ENCODE peak calls at places on chromosomes 13 and 19, in nine cellular contexts. G, M, V, J, A, W, E, Q and H are unnamed samples.

GRCh38 chr13:102724923-102725322 is 30.1 kb upstream of the METTL21C start:
- DNase-seq in G (no peak), M (peak), V (no peak), J (peak), A (no peak), W (no peak), E (no peak), Q (no peak), H (no peak)

GRCh38 chr13:27404680-27405079 is 19.7 kb upstream of the GTF3A start:
- DNase-seq in G (no peak), M (no peak), V (no peak), J (no peak), A (no peak), W (peak), E (no peak), Q (no peak), H (no peak)

GRCh38 chr19:48770223-48770622 is 14.9 kb downstream of the FGF21 start:
- DNase-seq in G (no peak), M (no peak), V (no peak), J (no peak), A (no peak), W (no peak), E (no peak), Q (no peak), H (no peak)

GRCh38 chr13:44132710-44133109 is 240.9 kb upstream of the SERP2 start:
- DNase-seq in G (peak), M (no peak), V (peak), J (peak), A (no peak), W (peak), E (no peak), Q (peak), H (no peak)

GRCh38 chr13:93727301-93728141 is 500.9 kb downstream of the GPC6 start:
- DNase-seq in G (no peak), M (no peak), V (no peak), J (peak), A (no peak), W (no peak), E (no peak), Q (no peak), H (no peak)

GRCh38 chr19:49862411-49863253 is 4.7 kb downstream of the PNKP start:
- DNase-seq in G (no peak), M (peak), V (no peak), J (no peak), A (no peak), W (no peak), E (no peak), Q (no peak), H (no peak)

GRCh38 chr13:30738946-30739528 is 3.7 kb downstream of the ALOX5AP start:
- DNase-seq in G (no peak), M (no peak), V (no peak), J (no peak), A (no peak), W (no peak), E (no peak), Q (no peak), H (no peak)

GRCh38 chr13:33072282-33072681 is 56.1 kb downstream of the KL start:
- DNase-seq in G (no peak), M (no peak), V (no peak), J (no peak), A (no peak), W (no peak), E (no peak), Q (no peak), H (no peak)

GRCh38 chr19:36573948-36574726 is 1.0 kb upstream of the ZNF529 start:
- DNase-seq in G (no peak), M (no peak), V (no peak), J (peak), A (no peak), W (peak), E (no peak), Q (no peak), H (no peak)

GRCh38 chr19:8518536-8518935 is 4.6 kb upstream of the ZNF414 start:
- DNase-seq in G (no peak), M (no peak), V (no peak), J (no peak), A (no peak), W (no peak), E (no peak), Q (no peak), H (no peak)

GRCh38 chr19:45769821-45770191 is 754 bp upstream of the SIX5 start:
- DNase-seq in G (no peak), M (peak), V (peak), J (no peak), A (no peak), W (peak), E (no peak), Q (no peak), H (peak)

GRCh38 chr13:110817143-110817542 is 97.7 kb downstream of the ANKRD10 start:
- DNase-seq in G (no peak), M (no peak), V (no peak), J (no peak), A (no peak), W (no peak), E (no peak), Q (no peak), H (no peak)

GRCh38 chr19:45130888-45131615 is 29.7 kb downstream of the NKPD1 start:
- DNase-seq in G (no peak), M (peak), V (no peak), J (no peak), A (no peak), W (no peak), E (no peak), Q (no peak), H (peak)

GRCh38 chr19:17739121-17739875 is 12.0 kb upstream of the FCHO1 start:
- DNase-seq in G (no peak), M (peak), V (no peak), J (no peak), A (no peak), W (peak), E (no peak), Q (no peak), H (no peak)

GRCh38 chr13:23618341-23618740 is 48.1 kb downstream of the TNFRSF19 start:
- DNase-seq in G (no peak), M (no peak), V (no peak), J (peak), A (no peak), W (no peak), E (peak), Q (no peak), H (no peak)

GRCh38 chr13:101919541-101920306 is 467.2 kb downstream of the ITGBL1 start:
- DNase-seq in G (no peak), M (no peak), V (no peak), J (peak), A (no peak), W (no peak), E (no peak), Q (no peak), H (no peak)

GRCh38 chr13:90502143-90502542 is 845.3 kb upstream of the MIR17HG start:
- DNase-seq in G (no peak), M (no peak), V (no peak), J (no peak), A (no peak), W (no peak), E (no peak), Q (no peak), H (no peak)

GRCh38 chr13:49786609-49787008 is 5.9 kb downstream of the KPNA3 start:
- DNase-seq in G (no peak), M (no peak), V (no peak), J (no peak), A (no peak), W (no peak), E (no peak), Q (no peak), H (no peak)

GRCh38 chr13:48977973-48978372 is 2.3 kb downstream of the FNDC3A start:
- DNase-seq in G (no peak), M (peak), V (no peak), J (no peak), A (no peak), W (no peak), E (no peak), Q (no peak), H (no peak)

GRCh38 chr13:27868639-27869435 is 51.0 kb upstream of the PDX1 start:
- DNase-seq in G (no peak), M (peak), V (no peak), J (peak), A (no peak), W (no peak), E (no peak), Q (no peak), H (no peak)

GRCh38 chr19:17755977-17756670 is 4.8 kb downstream of the FCHO1 start:
- DNase-seq in G (no peak), M (peak), V (no peak), J (peak), A (no peak), W (peak), E (no peak), Q (no peak), H (peak)

GRCh38 chr13:26021516-26021915 is 30.3 kb downstream of the SHISA2 start:
- DNase-seq in G (no peak), M (no peak), V (no peak), J (no peak), A (no peak), W (no peak), E (no peak), Q (no peak), H (no peak)

GRCh38 chr13:110410906-110411305 is 103.8 kb downstream of the COL4A2 start:
- DNase-seq in G (no peak), M (no peak), V (no peak), J (no peak), A (no peak), W (no peak), E (no peak), Q (no peak), H (no peak)

GRCh38 chr13:88384542-88384941 is 713.4 kb downstream of the SLITRK5 start:
- DNase-seq in G (no peak), M (no peak), V (no peak), J (no peak), A (no peak), W (no peak), E (no peak), Q (no peak), H (no peak)

GRCh38 chr19:49333426-49334288 is 1.5 kb upstream of the CD37 start:
- DNase-seq in G (no peak), M (peak), V (no peak), J (no peak), A (no peak), W (peak), E (no peak), Q (no peak), H (no peak)

GRCh38 chr13:20054586-20054985 is 96.1 kb downstream of the ZMYM2 start:
- DNase-seq in G (no peak), M (no peak), V (no peak), J (no peak), A (no peak), W (no peak), E (no peak), Q (no peak), H (no peak)

GRCh38 chr19:18596752-18597157 is 8.2 kb downstream of the REX1BD start:
- DNase-seq in G (no peak), M (no peak), V (peak), J (peak), A (no peak), W (peak), E (no peak), Q (no peak), H (no peak)

GRCh38 chr19:35509861-35510625 is 3.4 kb downstream of the DMKN start:
- DNase-seq in G (no peak), M (peak), V (peak), J (peak), A (peak), W (peak), E (no peak), Q (peak), H (peak)

GRCh38 chr19:17327654-17328516 is 6.8 kb downstream of the ANO8 start:
- DNase-seq in G (no peak), M (no peak), V (peak), J (peak), A (no peak), W (peak), E (no peak), Q (no peak), H (no peak)

GRCh38 chr13:76339649-76340048 is 546.6 kb downstream of the KCTD12 start:
- DNase-seq in G (no peak), M (peak), V (no peak), J (no peak), A (no peak), W (no peak), E (no peak), Q (no peak), H (no peak)

GRCh38 chr13:99471231-99472202 is 29.8 kb upstream of the TM9SF2 start:
- DNase-seq in G (no peak), M (no peak), V (no peak), J (peak), A (no peak), W (no peak), E (no peak), Q (no peak), H (no peak)

GRCh38 chr13:38657191-38657590 is 29.7 kb upstream of the FREM2 start:
- DNase-seq in G (no peak), M (no peak), V (no peak), J (peak), A (no peak), W (no peak), E (no peak), Q (no peak), H (no peak)

GRCh38 chr19:3782330-3782729 is 3.9 kb downstream of the MATK start:
- DNase-seq in G (no peak), M (no peak), V (no peak), J (no peak), A (no peak), W (no peak), E (no peak), Q (no peak), H (no peak)

DNA sequence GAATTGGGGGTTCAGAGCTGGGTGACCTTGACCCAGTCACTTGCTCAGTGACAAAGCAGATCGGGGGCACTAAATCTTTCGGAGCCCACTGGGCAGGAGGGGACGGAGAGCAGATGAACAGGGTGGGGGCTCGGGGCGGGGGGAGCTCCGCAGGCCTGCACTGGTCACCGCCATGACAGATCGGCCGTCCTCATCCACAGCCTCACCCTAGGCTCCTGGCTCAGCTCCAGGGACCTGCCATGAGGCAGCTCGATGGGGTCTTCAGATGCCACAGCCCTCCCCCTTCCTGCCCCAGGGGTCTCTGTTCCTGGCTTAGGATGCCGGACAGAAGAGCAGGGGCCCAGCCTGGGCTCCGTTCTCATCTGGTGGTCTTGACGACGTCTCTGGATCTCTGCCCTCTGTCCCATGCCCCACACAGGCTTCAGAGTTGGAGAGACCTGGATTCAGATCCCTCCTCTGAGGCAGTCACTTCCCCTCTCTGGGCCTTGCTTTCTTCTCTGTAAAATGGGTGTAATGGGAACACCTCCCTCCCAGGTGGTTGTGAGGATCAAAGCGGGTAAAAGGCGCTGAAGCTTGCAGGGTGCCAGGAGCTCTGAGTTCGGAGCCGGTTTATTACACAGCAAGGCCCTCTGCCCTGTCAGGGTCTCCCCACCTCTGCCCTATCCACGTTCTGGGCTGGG is 3.0 kb downstream of the KDM4B start:
- DNase-seq in G (no peak), M (no peak), V (no peak), J (no peak), A (no peak), W (no peak), E (no peak), Q (no peak), H (no peak)
- H3K27ac ChIP-seq in G (no peak), M (no peak), V (peak), J (no peak), A (no peak), W (no peak), E (no peak), Q (peak), H (no peak)

DNA sequence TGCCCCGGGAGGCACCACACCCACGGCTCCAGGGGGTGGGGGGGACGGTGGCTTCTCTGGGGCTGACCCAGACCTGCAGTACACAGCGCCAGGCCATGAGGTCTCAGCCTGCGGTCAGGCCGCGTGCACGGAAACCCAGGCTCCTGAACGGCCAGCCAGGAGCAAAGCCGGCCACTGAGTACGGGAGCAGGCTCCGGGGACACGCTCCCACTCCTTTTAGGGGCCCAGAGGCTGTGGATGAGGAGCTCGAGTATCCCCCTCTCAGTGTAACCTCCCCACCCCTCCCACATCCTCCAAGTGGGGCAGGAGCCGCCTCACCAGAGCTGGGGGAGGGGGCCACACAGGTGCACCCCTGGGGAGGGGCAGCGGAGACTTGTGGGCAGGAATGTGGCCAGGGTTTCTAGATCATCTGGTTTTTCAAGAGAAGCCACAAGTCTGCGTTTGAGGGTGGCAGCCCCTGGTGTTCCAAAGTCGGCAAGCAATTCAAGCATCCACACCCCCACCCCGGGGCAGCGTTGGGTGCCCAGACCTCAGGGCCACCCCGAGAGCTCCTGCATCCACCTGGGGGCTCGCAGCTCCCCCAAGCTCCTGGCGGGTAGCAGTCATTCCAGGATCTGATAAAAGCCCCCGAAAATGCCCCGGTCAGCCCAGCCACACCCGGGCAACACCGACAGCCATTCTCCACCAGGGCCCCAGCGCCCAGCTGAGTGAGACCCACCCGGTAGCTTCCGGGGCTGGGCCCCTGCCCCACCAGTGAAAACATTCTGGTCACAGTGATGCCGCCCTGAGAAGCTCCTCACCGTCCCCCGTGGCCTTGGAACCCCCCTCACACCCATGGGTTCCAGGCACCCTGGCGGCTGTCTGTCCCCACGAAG is 6.1 kb downstream of the SBNO2 start:
- DNase-seq in G (no peak), M (no peak), V (no peak), J (no peak), A (no peak), W (no peak), E (no peak), Q (no peak), H (no peak)
- H3K27ac ChIP-seq in G (no peak), M (no peak), V (peak), J (peak), A (no peak), W (peak), E (peak), Q (peak), H (no peak)

GRCh38 chr19:46932346-46932745 is 71.5 kb downstream of the ARHGAP35 start:
- DNase-seq in G (no peak), M (no peak), V (no peak), J (peak), A (no peak), W (no peak), E (no peak), Q (no peak), H (no peak)

GRCh38 chr19:46927893-46928292 is 67.1 kb downstream of the ARHGAP35 start:
- DNase-seq in G (no peak), M (no peak), V (no peak), J (no peak), A (no peak), W (no peak), E (no peak), Q (no peak), H (no peak)

GRCh38 chr19:46935066-46935663 is 74.4 kb downstream of the ARHGAP35 start:
- DNase-seq in G (no peak), M (peak), V (no peak), J (no peak), A (no peak), W (no peak), E (no peak), Q (no peak), H (no peak)

GRCh38 chr19:46928951-46929350 is 68.2 kb downstream of the ARHGAP35 start:
- DNase-seq in G (no peak), M (no peak), V (no peak), J (no peak), A (no peak), W (no peak), E (no peak), Q (no peak), H (no peak)

GRCh38 chr19:46931197-46931596 is 70.4 kb downstream of the ARHGAP35 start:
- DNase-seq in G (no peak), M (no peak), V (no peak), J (no peak), A (no peak), W (no peak), E (no peak), Q (no peak), H (no peak)
- H3K27ac ChIP-seq in G (peak), M (no peak), V (no peak), J (no peak), A (no peak), W (no peak), E (no peak), Q (peak), H (peak)

GRCh38 chr19:57321164-57321563 is 892 bp downstream of the ZNF543 start:
- DNase-seq in G (no peak), M (no peak), V (no peak), J (no peak), A (no peak), W (no peak), E (no peak), Q (no peak), H (no peak)
- H3K27ac ChIP-seq in G (peak), M (peak), V (peak), J (peak), A (no peak), W (peak), E (no peak), Q (peak), H (peak)

GRCh38 chr13:114025432-114026127 is 51.7 kb upstream of the C13orf46 start:
- DNase-seq in G (no peak), M (peak), V (peak), J (peak), A (no peak), W (peak), E (peak), Q (peak), H (no peak)

GRCh38 chr13:114022876-114023275 is 49.0 kb upstream of the C13orf46 start:
- DNase-seq in G (no peak), M (no peak), V (no peak), J (no peak), A (no peak), W (no peak), E (no peak), Q (no peak), H (no peak)

GRCh38 chr13:114026128-114026880 is 52.4 kb upstream of the C13orf46 start:
- DNase-seq in G (no peak), M (no peak), V (no peak), J (no peak), A (no peak), W (no peak), E (no peak), Q (peak), H (no peak)

GRCh38 chr13:114023716-114024602 is 50.1 kb upstream of the C13orf46 start:
- DNase-seq in G (no peak), M (peak), V (no peak), J (no peak), A (no peak), W (no peak), E (no peak), Q (peak), H (no peak)

GRCh38 chr13:114024603-114025431 is 50.9 kb upstream of the C13orf46 start:
- DNase-seq in G (no peak), M (peak), V (no peak), J (no peak), A (no peak), W (peak), E (no peak), Q (no peak), H (no peak)
- H3K27ac ChIP-seq in G (no peak), M (peak), V (no peak), J (peak), A (no peak), W (peak), E (peak), Q (no peak), H (no peak)

DNA sequence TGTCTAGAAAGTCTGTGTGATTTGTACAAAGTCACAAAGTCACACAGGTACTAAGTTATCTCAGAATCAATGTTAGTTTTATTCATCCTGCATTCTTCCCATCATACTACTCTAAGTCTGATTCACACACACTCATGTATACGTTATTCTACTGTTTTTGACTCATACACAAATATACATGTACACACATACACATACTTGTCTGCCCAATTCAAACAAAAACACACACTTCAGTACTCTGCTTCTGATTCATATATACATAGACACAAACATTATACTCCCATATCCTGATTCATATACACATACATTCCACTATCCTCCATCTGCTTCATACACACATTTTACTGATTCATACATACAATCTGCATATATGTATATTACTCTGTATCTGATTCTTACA is 69.4 kb downstream of the KLF12 start:
- DNase-seq in G (no peak), M (no peak), V (no peak), J (no peak), A (no peak), W (no peak), E (no peak), Q (no peak), H (no peak)
- H3K27ac ChIP-seq in G (no peak), M (no peak), V (no peak), J (no peak), A (no peak), W (no peak), E (no peak), Q (no peak), H (no peak)